ENCODE peak calls at places on chromosome 11, in eight cellular contexts. One of them, this sample, is unnamed.

GRCh38 chr11:73972620-73973449 is 9.8 kb downstream of the UCP2 start:
- DNase-seq in heart left ventricle: no peak
- DNase-seq in IMR-90: no peak
- DNase-seq in testis: no peak
- DNase-seq in dorsolateral prefrontal cortex: no peak
- DNase-seq in endothelial cell of umbilical vein: no peak
- DNase-seq in cardiac fibroblast: no peak
- DNase-seq in tibial artery: no peak
- DNase-seq in this sample: no peak

GRCh38 chr11:121930004-121930965 is 185.7 kb downstream of the BLID start:
- DNase-seq in endothelial cell of umbilical vein: peak
- DNase-seq in testis: no peak
- DNase-seq in dorsolateral prefrontal cortex: no peak
- DNase-seq in IMR-90: peak
- DNase-seq in tibial artery: no peak
- DNase-seq in heart left ventricle: no peak
- DNase-seq in cardiac fibroblast: peak
- DNase-seq in this sample: peak

GRCh38 chr11:134202661-134203060 is 21.1 kb downstream of the NCAPD3 start:
- DNase-seq in cardiac fibroblast: no peak
- DNase-seq in heart left ventricle: no peak
- DNase-seq in testis: no peak
- DNase-seq in endothelial cell of umbilical vein: no peak
- DNase-seq in IMR-90: no peak
- DNase-seq in tibial artery: no peak
- DNase-seq in dorsolateral prefrontal cortex: no peak
- DNase-seq in this sample: peak

GRCh38 chr11:304915-305833 is 2.4 kb upstream of the IFITM2 start:
- DNase-seq in testis: peak
- DNase-seq in cardiac fibroblast: peak
- DNase-seq in tibial artery: peak
- DNase-seq in dorsolateral prefrontal cortex: peak
- DNase-seq in IMR-90: peak
- DNase-seq in heart left ventricle: peak
- DNase-seq in endothelial cell of umbilical vein: peak
- DNase-seq in this sample: peak

GRCh38 chr11:61532136-61533038 is 23.8 kb downstream of the LRRC10B start:
- DNase-seq in testis: peak
- DNase-seq in endothelial cell of umbilical vein: peak
- DNase-seq in IMR-90: no peak
- DNase-seq in dorsolateral prefrontal cortex: no peak
- DNase-seq in tibial artery: no peak
- DNase-seq in heart left ventricle: no peak
- DNase-seq in cardiac fibroblast: peak
- DNase-seq in this sample: peak

GRCh38 chr11:133907841-133908241 is 48.9 kb downstream of the IGSF9B start:
- DNase-seq in testis: no peak
- DNase-seq in endothelial cell of umbilical vein: no peak
- DNase-seq in dorsolateral prefrontal cortex: no peak
- DNase-seq in cardiac fibroblast: no peak
- DNase-seq in tibial artery: no peak
- DNase-seq in heart left ventricle: no peak
- DNase-seq in IMR-90: no peak
- DNase-seq in this sample: no peak

GRCh38 chr11:86124251-86125233 is 55.7 kb upstream of the PICALM start:
- DNase-seq in heart left ventricle: no peak
- DNase-seq in IMR-90: no peak
- DNase-seq in cardiac fibroblast: no peak
- DNase-seq in endothelial cell of umbilical vein: no peak
- DNase-seq in dorsolateral prefrontal cortex: no peak
- DNase-seq in testis: no peak
- DNase-seq in tibial artery: no peak
- DNase-seq in this sample: no peak

GRCh38 chr11:34161812-34162506 is 56.5 kb downstream of the NAT10 start:
- DNase-seq in endothelial cell of umbilical vein: no peak
- DNase-seq in heart left ventricle: no peak
- DNase-seq in tibial artery: no peak
- DNase-seq in testis: no peak
- DNase-seq in dorsolateral prefrontal cortex: no peak
- DNase-seq in IMR-90: peak
- DNase-seq in cardiac fibroblast: no peak
- DNase-seq in this sample: no peak

GRCh38 chr11:58647141-58647699 is 24.8 kb downstream of the CNTF start:
- DNase-seq in cardiac fibroblast: no peak
- DNase-seq in heart left ventricle: no peak
- DNase-seq in testis: no peak
- DNase-seq in IMR-90: no peak
- DNase-seq in tibial artery: no peak
- DNase-seq in endothelial cell of umbilical vein: no peak
- DNase-seq in dorsolateral prefrontal cortex: no peak
- DNase-seq in this sample: peak

GRCh38 chr11:8768625-8769333 is 86.2 kb downstream of the RPL27A start:
- DNase-seq in endothelial cell of umbilical vein: no peak
- DNase-seq in dorsolateral prefrontal cortex: no peak
- DNase-seq in cardiac fibroblast: peak
- DNase-seq in testis: peak
- DNase-seq in heart left ventricle: peak
- DNase-seq in tibial artery: peak
- DNase-seq in IMR-90: peak
- DNase-seq in this sample: no peak

GRCh38 chr11:84146826-84147225 is 860.7 kb upstream of the CCDC90B start:
- DNase-seq in IMR-90: no peak
- DNase-seq in heart left ventricle: no peak
- DNase-seq in cardiac fibroblast: no peak
- DNase-seq in dorsolateral prefrontal cortex: no peak
- DNase-seq in testis: no peak
- DNase-seq in tibial artery: no peak
- DNase-seq in endothelial cell of umbilical vein: no peak
- DNase-seq in this sample: no peak

GRCh38 chr11:86249307-86250098 is 5.0 kb downstream of the EED start:
- DNase-seq in testis: peak
- DNase-seq in dorsolateral prefrontal cortex: no peak
- DNase-seq in heart left ventricle: no peak
- DNase-seq in tibial artery: no peak
- DNase-seq in IMR-90: no peak
- DNase-seq in endothelial cell of umbilical vein: peak
- DNase-seq in cardiac fibroblast: no peak
- DNase-seq in this sample: peak

GRCh38 chr11:80846979-80847378 is 1406.1 kb upstream of the TENM4 start:
- DNase-seq in IMR-90: no peak
- DNase-seq in cardiac fibroblast: no peak
- DNase-seq in dorsolateral prefrontal cortex: no peak
- DNase-seq in endothelial cell of umbilical vein: peak
- DNase-seq in testis: no peak
- DNase-seq in heart left ventricle: no peak
- DNase-seq in tibial artery: no peak
- DNase-seq in this sample: no peak

GRCh38 chr11:73157141-73158010 is 15.3 kb upstream of the FCHSD2 start:
- DNase-seq in IMR-90: peak
- DNase-seq in cardiac fibroblast: peak
- DNase-seq in endothelial cell of umbilical vein: no peak
- DNase-seq in dorsolateral prefrontal cortex: no peak
- DNase-seq in testis: peak
- DNase-seq in heart left ventricle: peak
- DNase-seq in tibial artery: peak
- DNase-seq in this sample: no peak

GRCh38 chr11:60993611-60994010 is 22.1 kb downstream of the CD6 start:
- DNase-seq in tibial artery: no peak
- DNase-seq in IMR-90: no peak
- DNase-seq in cardiac fibroblast: no peak
- DNase-seq in heart left ventricle: no peak
- DNase-seq in endothelial cell of umbilical vein: no peak
- DNase-seq in testis: no peak
- DNase-seq in dorsolateral prefrontal cortex: no peak
- DNase-seq in this sample: no peak

GRCh38 chr11:128621491-128622136 is 34.3 kb upstream of the ETS1 start:
- DNase-seq in heart left ventricle: peak
- DNase-seq in dorsolateral prefrontal cortex: no peak
- DNase-seq in testis: no peak
- DNase-seq in cardiac fibroblast: peak
- DNase-seq in IMR-90: peak
- DNase-seq in tibial artery: no peak
- DNase-seq in endothelial cell of umbilical vein: no peak
- DNase-seq in this sample: no peak

GRCh38 chr11:34274712-34275398 is 83.0 kb downstream of the ABTB2 start:
- DNase-seq in cardiac fibroblast: peak
- DNase-seq in testis: peak
- DNase-seq in heart left ventricle: peak
- DNase-seq in tibial artery: peak
- DNase-seq in dorsolateral prefrontal cortex: peak
- DNase-seq in endothelial cell of umbilical vein: no peak
- DNase-seq in IMR-90: peak
- DNase-seq in this sample: peak

GRCh38 chr11:727859-728748 is 19.2 kb upstream of the TALDO1 start:
- DNase-seq in dorsolateral prefrontal cortex: peak
- DNase-seq in IMR-90: peak
- DNase-seq in heart left ventricle: peak
- DNase-seq in cardiac fibroblast: peak
- DNase-seq in testis: peak
- DNase-seq in tibial artery: peak
- DNase-seq in endothelial cell of umbilical vein: peak
- DNase-seq in this sample: peak

GRCh38 chr11:47924184-47924671 is 56.1 kb upstream of the PTPRJ start:
- DNase-seq in endothelial cell of umbilical vein: peak
- DNase-seq in IMR-90: peak
- DNase-seq in cardiac fibroblast: no peak
- DNase-seq in testis: no peak
- DNase-seq in heart left ventricle: no peak
- DNase-seq in dorsolateral prefrontal cortex: no peak
- DNase-seq in tibial artery: no peak
- DNase-seq in this sample: no peak

GRCh38 chr11:55914482-55914881 is at the start of gene OR5W2:
- DNase-seq in cardiac fibroblast: no peak
- DNase-seq in endothelial cell of umbilical vein: no peak
- DNase-seq in heart left ventricle: no peak
- DNase-seq in dorsolateral prefrontal cortex: no peak
- DNase-seq in IMR-90: no peak
- DNase-seq in tibial artery: no peak
- DNase-seq in testis: no peak
- DNase-seq in this sample: no peak

GRCh38 chr11:61949169-61950034 is 749 bp upstream of the BEST1 start:
- DNase-seq in IMR-90: peak
- DNase-seq in cardiac fibroblast: peak
- DNase-seq in dorsolateral prefrontal cortex: peak
- DNase-seq in endothelial cell of umbilical vein: peak
- DNase-seq in heart left ventricle: peak
- DNase-seq in tibial artery: peak
- DNase-seq in testis: peak
- DNase-seq in this sample: peak

GRCh38 chr11:70005107-70005818 is 72.9 kb upstream of the ANO1 start:
- DNase-seq in heart left ventricle: no peak
- DNase-seq in IMR-90: peak
- DNase-seq in dorsolateral prefrontal cortex: no peak
- DNase-seq in endothelial cell of umbilical vein: no peak
- DNase-seq in cardiac fibroblast: peak
- DNase-seq in tibial artery: no peak
- DNase-seq in testis: no peak
- DNase-seq in this sample: no peak

DNA sequence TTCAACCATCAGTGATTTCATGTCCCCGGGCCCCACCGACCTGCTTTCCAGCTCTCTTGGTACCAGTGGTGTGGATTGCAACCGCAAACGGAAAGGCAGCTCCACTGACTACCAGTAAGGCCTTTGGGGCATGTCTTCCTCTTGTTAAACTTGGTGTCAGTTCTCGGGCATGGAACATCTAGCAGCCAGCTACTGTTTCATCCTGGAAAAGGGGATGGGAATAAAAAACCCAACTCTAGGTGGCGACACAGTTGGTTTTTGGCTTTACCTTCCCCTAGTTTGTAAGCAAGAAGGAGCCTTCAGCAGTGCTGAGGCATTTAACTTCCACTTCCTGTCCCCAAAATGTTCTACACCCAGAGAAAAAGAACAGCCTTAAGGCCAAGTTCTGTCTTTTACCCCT is 76.7 kb downstream of the BMAL1 start:
- DNase-seq in endothelial cell of umbilical vein: peak
- DNase-seq in IMR-90: peak
- DNase-seq in tibial artery: no peak
- DNase-seq in cardiac fibroblast: peak
- DNase-seq in heart left ventricle: no peak
- DNase-seq in testis: no peak
- DNase-seq in dorsolateral prefrontal cortex: no peak
- DNase-seq in this sample: peak
- TF ChIP-seq CTCF in endothelial cell of umbilical vein: peak
- TF ChIP-seq CTCF in IMR-90: peak
- TF ChIP-seq CTCF in tibial artery: peak
- TF ChIP-seq CTCF in cardiac fibroblast: peak
- TF ChIP-seq CTCF in heart left ventricle: no peak
- TF ChIP-seq CTCF in testis: no peak
- TF ChIP-seq CTCF in dorsolateral prefrontal cortex: no peak
- TF ChIP-seq CTCF in this sample: peak

GRCh38 chr11:26286472-26287066 is 45.4 kb upstream of the ANO3 start:
- DNase-seq in dorsolateral prefrontal cortex: no peak
- DNase-seq in IMR-90: peak
- DNase-seq in heart left ventricle: no peak
- DNase-seq in testis: peak
- DNase-seq in cardiac fibroblast: peak
- DNase-seq in tibial artery: no peak
- DNase-seq in endothelial cell of umbilical vein: peak
- DNase-seq in this sample: peak
- H3K4me3 ChIP-seq in dorsolateral prefrontal cortex: no peak
- H3K4me3 ChIP-seq in IMR-90: no peak
- H3K4me3 ChIP-seq in heart left ventricle: no peak
- H3K4me3 ChIP-seq in testis: no peak
- H3K4me3 ChIP-seq in cardiac fibroblast: no peak
- H3K4me3 ChIP-seq in tibial artery: no peak
- H3K4me3 ChIP-seq in endothelial cell of umbilical vein: no peak
- H3K4me3 ChIP-seq in this sample: no peak

GRCh38 chr11:15075162-15075526 is 1.8 kb downstream of the CALCB start:
- DNase-seq in heart left ventricle: no peak
- DNase-seq in IMR-90: no peak
- DNase-seq in tibial artery: no peak
- DNase-seq in testis: no peak
- DNase-seq in cardiac fibroblast: no peak
- DNase-seq in endothelial cell of umbilical vein: no peak
- DNase-seq in dorsolateral prefrontal cortex: no peak
- DNase-seq in this sample: no peak
- TF ChIP-seq CTCF in heart left ventricle: no peak
- TF ChIP-seq CTCF in IMR-90: no peak
- TF ChIP-seq CTCF in tibial artery: no peak
- TF ChIP-seq CTCF in testis: no peak
- TF ChIP-seq CTCF in cardiac fibroblast: no peak
- TF ChIP-seq CTCF in endothelial cell of umbilical vein: no peak
- TF ChIP-seq CTCF in dorsolateral prefrontal cortex: no peak
- TF ChIP-seq CTCF in this sample: no peak

DNA sequence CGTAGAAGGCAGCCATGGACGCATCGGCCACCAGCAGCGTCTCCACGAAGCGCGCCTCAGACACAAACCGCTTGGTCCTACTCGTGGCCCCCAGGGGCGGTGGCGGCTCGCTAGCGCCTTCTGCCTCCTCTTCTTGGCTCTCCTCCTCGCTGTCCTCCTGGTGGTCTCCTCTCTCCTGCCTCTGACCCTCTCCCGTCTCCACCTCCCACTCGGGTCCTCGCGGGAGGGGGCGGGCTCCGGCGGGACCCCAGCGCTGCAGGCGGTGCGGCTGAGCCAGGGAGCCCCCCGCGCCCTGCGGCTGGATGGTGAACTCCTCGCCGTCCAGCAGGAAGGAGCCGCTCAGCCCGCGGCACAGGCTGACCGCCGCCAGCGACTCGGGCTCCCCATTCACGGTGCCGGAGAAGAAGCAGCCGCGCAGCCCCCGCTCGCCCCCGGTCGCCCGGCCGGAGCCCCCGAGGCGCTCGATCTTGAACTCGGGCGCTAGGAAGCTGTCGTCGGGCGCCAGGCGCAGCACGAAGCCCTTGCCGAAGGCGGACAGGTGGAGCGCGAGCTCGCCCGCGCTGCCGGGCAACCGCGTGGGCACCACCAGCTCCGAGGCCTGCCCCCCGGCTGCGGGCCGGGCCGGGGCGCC is 713 bp downstream of the ADAMTS8 start:
- DNase-seq in tibial artery: no peak
- DNase-seq in endothelial cell of umbilical vein: no peak
- DNase-seq in IMR-90: no peak
- DNase-seq in cardiac fibroblast: no peak
- DNase-seq in dorsolateral prefrontal cortex: peak
- DNase-seq in testis: no peak
- DNase-seq in heart left ventricle: peak
- DNase-seq in this sample: no peak
- H3K4me3 ChIP-seq in tibial artery: peak
- H3K4me3 ChIP-seq in endothelial cell of umbilical vein: no peak
- H3K4me3 ChIP-seq in IMR-90: peak
- H3K4me3 ChIP-seq in cardiac fibroblast: no peak
- H3K4me3 ChIP-seq in dorsolateral prefrontal cortex: peak
- H3K4me3 ChIP-seq in testis: peak
- H3K4me3 ChIP-seq in heart left ventricle: peak
- H3K4me3 ChIP-seq in this sample: peak

This sample was measured in A673.